ENCODE peak calls at places on chromosomes 4 and X, in ten cellular contexts. S, H, T, I, G, W, Y, A, X and M are unnamed samples.

GRCh38 chr4:74314944-74315343 is 6.7 kb downstream of the EPGN start:
- ATAC-seq in I (no peak), G (no peak), H (no peak), S (no peak), W (no peak), X (no peak), A (no peak), T (no peak), Y (no peak), M (no peak)

GRCh38 chr4:59388359-59388758 is 1811.8 kb upstream of the ADGRL3 start:
- ATAC-seq in H (no peak), T (no peak), X (no peak), G (no peak), Y (no peak), S (no peak), W (no peak), I (no peak), A (no peak), M (no peak)

GRCh38 chr4:153792893-153793227 is 4.0 kb upstream of the SFRP2 start:
- ATAC-seq in X (no peak), I (no peak), G (no peak), H (no peak), W (no peak), Y (no peak), T (no peak), A (no peak), S (no peak), M (no peak)

GRCh38 chr4:1225272-1226166 is 23.4 kb downstream of the CTBP1 start:
- ATAC-seq in W (no peak), I (no peak), A (no peak), T (no peak), H (no peak), Y (no peak), G (no peak), S (no peak), X (no peak), M (no peak)

GRCh38 chrX:38649674-38650647 is 88.6 kb downstream of the TSPAN7 start:
- ATAC-seq in T (no peak), G (no peak), S (no peak), X (no peak), H (no peak), W (no peak), Y (no peak), I (no peak), A (no peak), M (no peak)

GRCh38 chrX:105634180-105634579 is 188.2 kb upstream of the NRK start:
- ATAC-seq in T (no peak), S (no peak), H (no peak), X (no peak), W (no peak), A (no peak), I (no peak), Y (no peak), G (no peak), M (no peak)

GRCh38 chr4:186778134-186778533 is 54.5 kb upstream of the FAT1 start:
- ATAC-seq in H (no peak), W (no peak), G (no peak), Y (no peak), S (no peak), I (no peak), X (no peak), T (no peak), A (no peak), M (no peak)

GRCh38 chrX:50691820-50692219 is 122.2 kb downstream of the SHROOM4 start:
- ATAC-seq in G (peak; percentile 82), S (peak; percentile 65), Y (peak; percentile 87), H (no peak), A (peak; percentile 63), X (peak; percentile 51), W (no peak), T (peak; percentile 95), I (peak; percentile 85), M (peak; percentile 63)

GRCh38 chr4:91092398-91092955 is 965.3 kb downstream of the CCSER1 start:
- ATAC-seq in H (no peak), Y (no peak), S (no peak), T (no peak), X (no peak), A (no peak), I (no peak), G (no peak), W (no peak), M (no peak)

GRCh38 chr4:182800216-182800515 is 117.0 kb downstream of the DCTD start:
- ATAC-seq in S (no peak), I (no peak), G (no peak), W (no peak), A (no peak), X (no peak), Y (no peak), H (no peak), T (no peak), M (peak; percentile 29)

GRCh38 chr4:48862038-48862437 is 31.1 kb downstream of the OCIAD1 start:
- ATAC-seq in S (no peak), T (no peak), I (no peak), G (no peak), W (no peak), H (no peak), Y (no peak), X (no peak), A (no peak), M (no peak)

GRCh38 chr4:78622253-78622979 is 70.8 kb downstream of the ANXA3 start:
- ATAC-seq in A (no peak), H (no peak), S (no peak), Y (no peak), T (peak; percentile 92), I (no peak), G (no peak), W (no peak), X (no peak), M (no peak)

GRCh38 chr4:121057466-121057911 is 14.8 kb downstream of the NDNF start:
- ATAC-seq in A (no peak), W (no peak), S (no peak), X (peak; percentile 18), Y (no peak), H (no peak), T (peak; percentile 33), G (no peak), I (peak; percentile 59), M (no peak)

GRCh38 chr4:71290074-71290473 is 48.7 kb upstream of the SLC4A4 start:
- ATAC-seq in W (no peak), I (no peak), G (no peak), H (no peak), X (no peak), Y (no peak), S (no peak), A (no peak), T (no peak), M (no peak)

GRCh38 chrX:114344756-114345155 is 239.1 kb upstream of the HTR2C start:
- ATAC-seq in T (peak; percentile 81), G (no peak), S (no peak), A (no peak), I (peak; percentile 63), Y (peak; percentile 48), W (no peak), H (no peak), X (no peak), M (no peak)

GRCh38 chr4:101458914-101459313 is 111.6 kb upstream of the PPP3CA start:
- ATAC-seq in X (peak; percentile 56), H (no peak), W (no peak), Y (no peak), A (no peak), I (peak; percentile 35), G (no peak), T (no peak), S (peak; percentile 68), M (no peak)

GRCh38 chr4:139267301-139267700 is 12.7 kb downstream of the MGARP start:
- ATAC-seq in S (no peak), X (no peak), I (no peak), T (peak; percentile 28), G (no peak), A (no peak), Y (no peak), H (no peak), W (no peak), M (no peak)

GRCh38 chr4:57876934-57877554 is 766.9 kb upstream of the IGFBP7 start:
- ATAC-seq in T (no peak), G (no peak), A (no peak), I (no peak), W (no peak), Y (no peak), X (no peak), S (no peak), H (no peak), M (no peak)

GRCh38 chr4:8171941-8172924 is 13.6 kb upstream of the ABLIM2 start:
- ATAC-seq in W (peak; percentile 82), H (peak; percentile 60), Y (no peak), S (no peak), I (peak; percentile 20), A (peak; percentile 60), T (no peak), G (peak; percentile 71), X (no peak), M (peak; percentile 89)

GRCh38 chr4:53786632-53787031 is 195.3 kb upstream of the LNX1 start:
- ATAC-seq in A (no peak), G (no peak), H (no peak), Y (no peak), W (no peak), X (peak; percentile 66), I (no peak), S (no peak), T (no peak), M (no peak)

GRCh38 chr4:57055873-57056272 is 54.3 kb downstream of the IGFBP7 start:
- ATAC-seq in T (no peak), A (no peak), W (no peak), Y (no peak), H (no peak), I (no peak), X (peak; percentile 22), S (no peak), G (no peak), M (no peak)

GRCh38 chrX:132488819-132489255 is at the start of gene MBNL3:
- ATAC-seq in T (peak; percentile 80), H (peak; percentile 50), A (peak; percentile 76), X (peak; percentile 75), Y (peak; percentile 68), I (peak; percentile 57), W (peak; percentile 66), S (peak; percentile 77), G (peak; percentile 54), M (peak; percentile 79)

GRCh38 chr4:42925921-42926320 is 33.4 kb downstream of the GRXCR1 start:
- ATAC-seq in Y (no peak), A (no peak), W (no peak), X (peak; percentile 41), G (no peak), S (no peak), H (no peak), I (no peak), T (no peak), M (no peak)